ENCODE peak calls at places on chromosomes 3 and 15, in five cellular contexts. M is breast epithelium, F is fibroblast of pulmonary artery, W is astrocyte of the spinal cord, X is AG04449. V is an unnamed sample.

GRCh38 chr15:59243622-59244021 is 37.0 kb downstream of the LDHAL6B start:
- DNase-seq in M (no peak), F (no peak), W (no peak), X (no peak), V (no peak)

GRCh38 chr3:30664884-30665283 is 58.5 kb downstream of the TGFBR2 start:
- DNase-seq in M (no peak), F (no peak), W (no peak), X (no peak), V (no peak)

GRCh38 chr15:31442203-31443090 is 115.8 kb downstream of the KLF13 start:
- DNase-seq in M (no peak), F (peak; percentile 86), W (peak; percentile 84), X (peak; percentile 91), V (no peak)

GRCh38 chr15:69367231-69367630 is 46.9 kb upstream of the KIF23 start:
- DNase-seq in M (no peak), F (no peak), W (no peak), X (no peak), V (no peak)

GRCh38 chr3:182527745-182528144 is 265.6 kb upstream of the ATP11B start:
- DNase-seq in M (no peak), F (no peak), W (no peak), X (no peak), V (peak; percentile 81)

GRCh38 chr15:92384391-92384790 is 9.3 kb upstream of the ST8SIA2 start:
- DNase-seq in M (no peak), F (no peak), W (no peak), X (no peak), V (no peak)

GRCh38 chr3:194572131-194572789 is 61.0 kb downstream of the TMEM44 start:
- DNase-seq in M (no peak), F (peak; percentile 99), W (peak; percentile 81), X (peak; percentile 82), V (no peak)

GRCh38 chr3:52055537-52056351 is 627 bp downstream of the DUSP7 start:
- DNase-seq in M (no peak), F (peak; percentile 62), W (peak; percentile 42), X (no peak), V (peak; percentile 27)

GRCh38 chr3:178084938-178085816 is 451.1 kb upstream of the KCNMB2 start:
- DNase-seq in M (peak; percentile 82), F (peak; percentile 86), W (peak; percentile 94), X (no peak), V (peak; percentile 96)

GRCh38 chr3:5122030-5122740 is at the start of gene ARL8B:
- DNase-seq in M (peak; percentile 90), F (peak; percentile 91), W (peak; percentile 90), X (no peak), V (peak; percentile 49)

GRCh38 chr3:160686955-160687535 is 10.1 kb downstream of the ARL14 start:
- DNase-seq in M (no peak), F (peak; percentile 48), W (peak; percentile 33), X (no peak), V (no peak)

GRCh38 chr3:58009026-58009748 is 965 bp downstream of the FLNB start:
- DNase-seq in M (no peak), F (no peak), W (no peak), X (no peak), V (no peak)

GRCh38 chr15:57506422-57506821 is 85.3 kb upstream of the MYZAP start:
- DNase-seq in M (no peak), F (no peak), W (no peak), X (no peak), V (no peak)

GRCh38 chr3:127427666-127428065 is 139.8 kb upstream of the PRR20G start:
- DNase-seq in M (no peak), F (no peak), W (no peak), X (no peak), V (no peak)

GRCh38 chr15:64460737-64461576 is 579 bp downstream of the ZNF609 start:
- DNase-seq in M (no peak), F (peak; percentile 83), W (peak; percentile 73), X (peak; percentile 36), V (peak; percentile 62)

DNA sequence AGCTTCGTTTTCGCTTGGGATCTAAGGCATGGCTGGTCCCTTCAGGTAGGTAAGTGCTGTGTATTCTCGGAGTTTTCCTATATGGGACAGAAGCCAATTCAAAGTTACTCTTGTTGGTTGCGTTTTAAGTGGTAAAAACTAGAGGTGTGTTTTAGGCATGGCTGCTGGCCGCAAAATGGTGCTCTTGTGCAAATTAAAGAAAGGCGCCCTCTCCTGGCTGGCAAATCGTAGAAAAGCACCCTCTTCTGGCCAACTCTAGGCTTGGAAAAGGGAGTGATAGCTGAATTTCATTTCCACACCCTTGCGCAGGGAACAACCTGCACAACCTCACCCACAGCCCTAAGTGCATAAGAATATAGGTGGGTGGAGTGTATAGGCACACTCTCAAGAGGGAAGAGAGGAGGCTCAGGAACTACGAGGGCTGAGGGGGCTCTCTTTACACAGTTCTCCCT is 23.5 kb downstream of the DRD3 start:
- DNase-seq in M (no peak), F (peak; percentile 56), W (peak; percentile 6), X (no peak), V (peak; percentile 8)
- TF ChIP-seq CTCF in M (no peak), F (peak; percentile 71), W (peak; percentile 53), X (peak; percentile 51), V (peak; percentile 75)

DNA sequence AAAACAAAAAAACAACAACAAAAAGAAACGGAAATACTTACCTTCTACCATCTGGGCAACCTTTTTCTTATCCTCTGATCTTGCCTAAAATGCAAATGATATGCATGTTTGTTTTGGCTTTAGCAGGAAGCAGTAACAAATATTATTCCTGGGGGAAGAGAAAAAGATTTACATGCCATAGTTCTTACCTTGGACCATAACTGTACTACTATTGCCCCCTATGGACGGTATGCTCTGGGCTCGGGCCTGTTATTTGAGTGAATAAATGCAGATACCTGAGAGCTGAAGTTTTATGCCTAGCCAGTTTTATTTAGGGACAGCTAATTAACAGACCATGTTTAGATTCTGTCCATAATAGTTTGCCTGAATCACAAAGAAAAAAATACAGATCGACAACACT is 12.6 kb upstream of the STARD5 start:
- DNase-seq in M (no peak), F (peak; percentile 58), W (peak; percentile 55), X (no peak), V (peak; percentile 51)
- TF ChIP-seq CTCF in M (no peak), F (peak; percentile 49), W (peak; percentile 60), X (peak; percentile 37), V (peak; percentile 44)

DNA sequence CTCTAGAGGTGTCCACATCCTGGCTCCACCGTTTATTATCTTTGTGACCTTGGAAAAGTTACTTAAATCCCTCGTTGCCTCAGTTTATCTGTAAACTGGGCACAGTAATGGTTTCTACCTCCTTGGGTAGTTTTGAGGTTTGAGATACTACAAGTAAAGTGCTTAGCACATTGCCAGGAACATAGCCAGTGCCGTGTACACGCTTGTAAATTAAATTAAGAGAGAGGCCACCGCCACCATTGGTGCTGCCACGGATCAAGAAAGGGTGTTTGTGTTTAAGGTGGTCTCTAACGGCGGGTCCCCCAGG is 5.8 kb upstream of the WNT7A start:
- DNase-seq in M (no peak), F (no peak), W (no peak), X (no peak), V (no peak)
- TF ChIP-seq CTCF in M (no peak), F (no peak), W (no peak), X (no peak), V (no peak)

GRCh38 chr15:85520650-85521049 is 140.2 kb downstream of the AKAP13 start:
- DNase-seq in M (no peak), F (no peak), W (no peak), X (no peak), V (peak; percentile 74)

GRCh38 chr15:85523530-85523929 is 143.1 kb downstream of the AKAP13 start:
- DNase-seq in M (no peak), F (no peak), W (no peak), X (no peak), V (no peak)

GRCh38 chr15:85530079-85530478 is 149.7 kb downstream of the AKAP13 start:
- DNase-seq in M (no peak), F (no peak), W (no peak), X (no peak), V (no peak)

GRCh38 chr15:85527907-85528306 is 147.5 kb downstream of the AKAP13 start:
- DNase-seq in M (no peak), F (peak; percentile 96), W (peak; percentile 89), X (peak; percentile 26), V (no peak)

DNA sequence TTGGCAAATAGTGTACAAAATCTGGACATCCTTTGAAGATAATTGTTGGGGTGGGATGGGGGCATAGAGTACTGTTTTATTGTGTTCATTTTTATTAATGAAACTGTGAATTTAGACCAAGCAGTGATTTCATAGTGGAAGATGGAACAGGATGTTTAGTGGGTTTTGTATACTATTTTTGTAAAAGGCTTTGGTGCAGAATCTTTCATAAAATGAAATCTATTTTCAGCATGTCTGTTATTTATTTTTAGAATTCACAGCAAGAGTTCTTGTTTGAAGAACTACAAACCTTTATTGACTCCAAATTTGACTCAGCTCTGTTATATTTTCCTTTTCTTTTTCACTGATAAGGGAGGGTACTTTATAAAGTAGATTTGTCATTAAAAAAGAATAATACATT is 145.4 kb downstream of the AKAP13 start:
- DNase-seq in M (no peak), F (no peak), W (no peak), X (no peak), V (no peak)
- TF ChIP-seq CTCF in M (no peak), F (no peak), W (no peak), X (no peak), V (no peak)

DNA sequence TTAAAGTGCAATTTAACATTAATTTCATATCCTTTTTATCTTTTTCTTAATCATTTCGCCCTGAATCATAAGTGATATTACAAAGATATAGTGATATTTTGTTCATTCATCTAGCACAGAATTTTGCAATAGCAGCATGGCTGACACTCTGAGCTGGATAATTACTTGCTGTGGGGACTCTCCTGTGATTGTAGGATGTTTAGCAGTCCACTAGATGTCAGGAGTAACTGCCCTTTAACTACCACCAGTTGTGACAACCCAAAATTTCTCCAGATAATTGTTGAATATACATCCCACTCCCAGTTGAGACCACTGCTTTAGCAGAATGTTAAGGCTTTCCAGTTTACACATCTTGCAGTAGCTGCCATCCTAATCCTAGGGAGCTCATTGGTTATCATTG is 196.8 kb upstream of the MBNL1 start:
- DNase-seq in M (no peak), F (peak; percentile 82), W (peak; percentile 59), X (no peak), V (peak; percentile 25)
- TF ChIP-seq CTCF in M (no peak), F (peak; percentile 69), W (peak; percentile 57), X (peak; percentile 48), V (peak; percentile 71)

GRCh38 chr3:11662392-11662990 is 18.8 kb upstream of the VGLL4 start:
- DNase-seq in M (no peak), F (peak; percentile 38), W (peak; percentile 7), X (no peak), V (no peak)
- TF ChIP-seq CTCF in M (peak; percentile 12), F (peak; percentile 53), W (peak; percentile 50), X (peak; percentile 32), V (peak; percentile 14)

GRCh38 chr3:113521981-113522380 is 7.0 kb upstream of the SPICE1 start:
- DNase-seq in M (no peak), F (no peak), W (no peak), X (no peak), V (no peak)

GRCh38 chr3:113514265-113514769 is 639 bp downstream of the SPICE1 start:
- DNase-seq in M (no peak), F (no peak), W (peak; percentile 15), X (no peak), V (no peak)

GRCh38 chr3:113516115-113516505 is 1.2 kb upstream of the SPICE1 start:
- DNase-seq in M (no peak), F (no peak), W (no peak), X (no peak), V (no peak)
- TF ChIP-seq CTCF in M (no peak), F (no peak), W (no peak), X (no peak), V (peak; percentile 29)

GRCh38 chr3:125150525-125151436 is 61.8 kb downstream of the SLC12A8 start:
- DNase-seq in M (no peak), F (peak; percentile 49), W (no peak), X (no peak), V (peak; percentile 18)
- TF ChIP-seq CTCF in M (peak; percentile 17), F (peak; percentile 47), W (peak; percentile 57), X (peak; percentile 27), V (peak; percentile 67)